ENCODE peak calls at places on chromosomes 6 and 20, in ten cellular contexts. Y is NCI-H2171 treated with DMSO at 0.1 percent for 48 hours, E is foreskin fibroblast, T is glomerular endothelial cell, N is COLO829, K is epithelial cell of esophagus, B is Caki2, X is posterior cingulate gyrus, Z is A172, W is neural crest cell. H is an unnamed sample.

GRCh38 chr6:20932284-20932683 is 398.0 kb downstream of the CDKAL1 start:
- DNase-seq in Y (no peak), E (no peak), T (no peak), N (no peak), K (no peak), B (no peak), X (no peak), Z (no peak), W (no peak), H (no peak)

GRCh38 chr6:170206931-170207431 is 83.9 kb downstream of the DLL1 start:
- DNase-seq in Y (no peak), E (no peak), T (no peak), N (no peak), K (no peak), B (no peak), X (no peak), Z (no peak), W (no peak), H (peak)

GRCh38 chr6:120903836-120904235 is 430.4 kb downstream of the TBC1D32 start:
- DNase-seq in Y (no peak), E (no peak), T (no peak), N (no peak), K (peak), B (no peak), X (no peak), Z (no peak), W (no peak), H (no peak)

GRCh38 chr6:144894240-144894639 is 609.1 kb downstream of the UTRN start:
- DNase-seq in Y (no peak), E (no peak), T (no peak), N (no peak), K (no peak), B (no peak), X (no peak), Z (no peak), W (no peak), H (no peak)

GRCh38 chr20:44691424-44692423 is 23.4 kb upstream of the CCN5 start:
- DNase-seq in Y (no peak), E (peak), T (no peak), N (no peak), K (no peak), B (no peak), X (no peak), Z (no peak), W (no peak), H (no peak)

GRCh38 chr20:59149678-59150504 is 13.7 kb upstream of the ZNF831 start:
- DNase-seq in Y (no peak), E (no peak), T (no peak), N (no peak), K (no peak), B (no peak), X (no peak), Z (no peak), W (no peak), H (peak)

GRCh38 chr6:118712955-118713354 is 61.6 kb upstream of the CEP85L start:
- DNase-seq in Y (no peak), E (peak), T (no peak), N (peak), K (peak), B (no peak), X (no peak), Z (peak), W (no peak), H (no peak)

GRCh38 chr6:24431045-24431451 is 28.3 kb downstream of the MRS2 start:
- DNase-seq in Y (peak), E (no peak), T (no peak), N (peak), K (peak), B (peak), X (no peak), Z (peak), W (peak), H (no peak)

GRCh38 chr6:55047433-55048044 is 126.8 kb upstream of the HCRTR2 start:
- DNase-seq in Y (no peak), E (no peak), T (no peak), N (no peak), K (no peak), B (no peak), X (no peak), Z (peak), W (no peak), H (no peak)

GRCh38 chr6:134724653-134725340 is 225.1 kb downstream of the ALDH8A1 start:
- DNase-seq in Y (no peak), E (no peak), T (no peak), N (no peak), K (no peak), B (peak), X (no peak), Z (peak), W (no peak), H (no peak)

GRCh38 chr6:6614096-6614964 is 25.8 kb downstream of the LY86 start:
- DNase-seq in Y (no peak), E (no peak), T (no peak), N (no peak), K (peak), B (no peak), X (peak), Z (no peak), W (no peak), H (no peak)

GRCh38 chr6:33168202-33168601 is 24.1 kb downstream of the COL11A2 start:
- DNase-seq in Y (no peak), E (no peak), T (no peak), N (no peak), K (no peak), B (no peak), X (no peak), Z (no peak), W (no peak), H (no peak)

GRCh38 chr6:158649289-158650143 is at the start of gene SYTL3:
- DNase-seq in Y (no peak), E (no peak), T (no peak), N (no peak), K (no peak), B (peak), X (no peak), Z (peak), W (no peak), H (peak)